ENCODE peak calls at places on chromosomes 16 and 17, in seven cellular contexts. B, X, A, J, P, K and G are unnamed samples.

GRCh38 chr17:75326587-75326955 is 37.3 kb upstream of the SLC25A19 start:
- DNase-seq in B (no peak), X (no peak), A (peak), J (no peak), P (no peak), K (no peak), G (no peak)

GRCh38 chr16:77739493-77739892 is 17.2 kb downstream of the NUDT7 start:
- DNase-seq in B (no peak), X (no peak), A (peak), J (no peak), P (no peak), K (no peak), G (no peak)

GRCh38 chr16:3112058-3112880 is at the start of gene ZNF205:
- DNase-seq in B (no peak), X (peak), A (peak), J (peak), P (peak), K (peak), G (peak)

GRCh38 chr17:82049521-82049971 is 2.1 kb downstream of the RFNG start:
- DNase-seq in B (no peak), X (peak), A (no peak), J (no peak), P (no peak), K (no peak), G (no peak)

GRCh38 chr17:652310-652709 is 62.3 kb downstream of the VPS53 start:
- DNase-seq in B (no peak), X (no peak), A (peak), J (peak), P (no peak), K (no peak), G (no peak)

GRCh38 chr17:62807812-62808575 is at the start of gene MARCHF10:
- DNase-seq in B (peak), X (peak), A (no peak), J (peak), P (no peak), K (peak), G (no peak)

GRCh38 chr17:13074026-13074425 is 56.2 kb upstream of the ELAC2 start:
- DNase-seq in B (no peak), X (no peak), A (peak), J (peak), P (no peak), K (no peak), G (no peak)

GRCh38 chr16:66660422-66661209 is 35.9 kb downstream of the CMTM4 start:
- DNase-seq in B (no peak), X (peak), A (peak), J (peak), P (peak), K (no peak), G (no peak)

GRCh38 chr17:48184721-48185120 is 77.2 kb downstream of the SNX11 start:
- DNase-seq in B (no peak), X (no peak), A (no peak), J (no peak), P (no peak), K (no peak), G (no peak)

GRCh38 chr16:66247516-66248089 is 118.9 kb upstream of the CDH5 start:
- DNase-seq in B (no peak), X (peak), A (peak), J (peak), P (no peak), K (no peak), G (no peak)

GRCh38 chr17:5365831-5366230 is 53.6 kb downstream of the NUP88 start:
- DNase-seq in B (no peak), X (no peak), A (no peak), J (no peak), P (no peak), K (no peak), G (no peak)

GRCh38 chr17:37840576-37840975 is 83.6 kb upstream of the TBC1D3K start:
- DNase-seq in B (no peak), X (no peak), A (no peak), J (no peak), P (no peak), K (no peak), G (no peak)

GRCh38 chr17:73820686-73821448 is 176.6 kb upstream of the SDK2 start:
- DNase-seq in B (no peak), X (no peak), A (no peak), J (peak), P (peak), K (no peak), G (no peak)
- TF ChIP-seq CTCF in B (no peak), X (no peak), A (no peak), J (no peak), P (peak), K (peak), G (peak)

GRCh38 chr16:60241671-60242070 is 1507.6 kb upstream of the GOT2 start:
- DNase-seq in B (no peak), X (no peak), A (no peak), J (no peak), P (no peak), K (no peak), G (no peak)
- TF ChIP-seq CTCF in B (no peak), X (no peak), A (no peak), J (no peak), P (no peak), K (no peak), G (no peak)

DNA sequence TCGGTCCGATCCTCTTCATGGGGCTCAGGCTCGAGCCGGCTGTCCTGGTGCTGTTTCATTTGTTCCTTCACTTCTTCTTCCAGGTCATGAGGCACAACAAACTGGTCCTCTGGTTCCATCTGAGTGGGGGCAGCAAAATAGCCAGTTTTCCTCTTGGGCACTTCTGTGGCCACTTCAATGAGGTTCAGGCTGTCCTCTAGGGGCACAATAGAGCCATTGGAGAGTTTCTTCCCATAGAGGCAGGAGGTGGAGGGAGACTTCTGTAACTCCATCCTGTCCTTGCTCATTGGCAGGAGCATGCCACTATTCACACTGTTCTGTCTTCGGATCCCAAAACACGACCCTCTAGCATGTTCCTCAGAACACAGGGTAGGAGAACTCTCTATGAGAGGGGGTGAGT is 22.9 kb downstream of the MARVELD3 start:
- DNase-seq in B (no peak), X (no peak), A (no peak), J (no peak), P (no peak), K (no peak), G (no peak)
- TF ChIP-seq CTCF in B (peak), X (no peak), A (peak), J (no peak), P (peak), K (peak), G (peak)

DNA sequence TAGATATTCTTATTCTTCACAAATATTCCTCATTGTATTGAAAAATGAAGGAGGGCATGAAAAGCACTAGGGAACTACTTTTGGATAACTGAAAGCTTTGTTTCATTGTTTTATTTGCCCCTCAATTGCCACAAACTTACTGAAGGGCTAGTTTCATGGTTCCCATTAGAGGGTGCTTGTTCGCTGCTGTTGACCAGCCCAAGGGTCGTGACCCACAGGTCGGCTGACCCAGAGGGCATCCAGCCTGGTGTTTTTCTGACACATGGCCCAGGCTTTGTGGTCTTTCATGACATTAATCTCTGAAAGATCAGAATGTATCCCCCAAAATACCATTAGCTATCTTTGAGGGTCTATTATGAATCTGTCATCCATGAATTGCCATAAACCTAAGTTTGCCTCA is 30.0 kb downstream of the DGKE start:
- DNase-seq in B (no peak), X (no peak), A (no peak), J (no peak), P (no peak), K (no peak), G (no peak)
- TF ChIP-seq CTCF in B (no peak), X (no peak), A (no peak), J (no peak), P (no peak), K (no peak), G (no peak)

GRCh38 chr17:33267881-33268548 is 25.1 kb downstream of the ASIC2 start:
- DNase-seq in B (no peak), X (no peak), A (no peak), J (no peak), P (no peak), K (no peak), G (no peak)
- TF ChIP-seq CTCF in B (no peak), X (no peak), A (no peak), J (no peak), P (no peak), K (no peak), G (no peak)

DNA sequence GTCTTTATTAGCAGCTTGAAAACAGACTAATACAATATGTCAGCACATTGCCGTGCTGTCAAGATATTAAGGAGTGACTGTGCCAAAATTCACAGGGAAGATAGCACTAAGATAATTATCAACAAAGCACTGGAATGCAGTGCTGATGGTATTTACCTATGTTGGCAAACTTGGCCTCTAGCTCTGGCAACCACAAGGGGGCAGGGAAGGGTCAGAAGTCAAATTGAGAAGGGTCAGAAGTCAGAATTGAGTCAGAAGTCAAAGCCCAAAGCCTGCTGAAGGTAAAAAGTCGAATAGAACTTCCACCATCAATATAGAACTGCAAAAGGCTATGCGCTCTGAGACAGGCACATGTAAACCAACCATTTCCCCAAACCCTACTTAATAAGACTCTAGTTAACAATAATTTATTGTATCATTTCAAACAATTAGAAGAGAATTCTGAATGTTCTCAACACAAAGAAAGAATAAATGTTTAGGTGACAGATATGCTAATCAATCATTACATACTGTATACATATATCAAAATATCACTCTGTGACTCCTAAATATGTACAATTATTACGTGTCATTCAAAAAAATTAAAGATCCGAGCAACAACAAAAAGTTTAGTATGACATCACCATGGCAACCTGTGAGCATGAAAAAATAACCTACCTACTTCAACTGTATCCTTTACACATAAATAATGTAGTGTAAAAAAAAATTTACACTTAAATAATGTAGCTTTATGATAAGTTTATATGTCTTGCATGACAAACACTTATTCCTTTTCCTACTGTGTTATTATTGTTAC is 916.1 kb downstream of the KCNJ2 start:
- DNase-seq in B (peak), X (no peak), A (no peak), J (no peak), P (peak), K (peak), G (no peak)
- TF ChIP-seq CTCF in B (no peak), X (no peak), A (no peak), J (no peak), P (peak), K (peak), G (peak)

DNA sequence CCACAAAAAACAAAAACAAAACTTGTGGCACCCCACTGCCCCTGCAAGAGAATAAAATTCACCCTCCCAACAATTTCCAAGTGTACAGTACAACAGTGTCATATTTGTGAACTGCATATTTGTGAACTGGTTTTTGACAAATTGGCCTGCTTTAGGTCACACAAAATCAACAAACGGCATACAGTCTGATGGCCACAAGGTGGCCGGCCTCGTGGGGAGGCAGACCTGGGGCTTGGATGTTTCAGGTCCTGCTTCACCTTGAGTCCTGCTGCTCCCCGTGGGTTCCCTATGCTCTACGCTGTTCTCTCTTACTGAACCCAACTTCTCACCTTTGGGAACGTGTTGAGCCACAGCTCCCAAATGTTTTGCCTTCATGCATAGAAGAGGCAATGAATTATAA is 102.2 kb downstream of the CDK5R1 start:
- DNase-seq in B (no peak), X (no peak), A (no peak), J (no peak), P (no peak), K (no peak), G (no peak)
- TF ChIP-seq CTCF in B (no peak), X (no peak), A (no peak), J (no peak), P (peak), K (peak), G (peak)

GRCh38 chr17:44623070-44623725 is 33.1 kb upstream of the MEIOC start:
- DNase-seq in B (no peak), X (no peak), A (no peak), J (no peak), P (no peak), K (no peak), G (no peak)
- TF ChIP-seq CTCF in B (no peak), X (no peak), A (no peak), J (no peak), P (no peak), K (no peak), G (no peak)

GRCh38 chr17:47099987-47100711 is 88.9 kb downstream of the CDC27 start:
- DNase-seq in B (peak), X (peak), A (peak), J (peak), P (peak), K (peak), G (peak)

GRCh38 chr17:47096343-47096742 is 92.8 kb downstream of the CDC27 start:
- DNase-seq in B (no peak), X (no peak), A (no peak), J (no peak), P (no peak), K (no peak), G (no peak)

GRCh38 chr17:47099451-47099986 is 89.6 kb downstream of the CDC27 start:
- DNase-seq in B (no peak), X (no peak), A (no peak), J (no peak), P (no peak), K (no peak), G (no peak)

DNA sequence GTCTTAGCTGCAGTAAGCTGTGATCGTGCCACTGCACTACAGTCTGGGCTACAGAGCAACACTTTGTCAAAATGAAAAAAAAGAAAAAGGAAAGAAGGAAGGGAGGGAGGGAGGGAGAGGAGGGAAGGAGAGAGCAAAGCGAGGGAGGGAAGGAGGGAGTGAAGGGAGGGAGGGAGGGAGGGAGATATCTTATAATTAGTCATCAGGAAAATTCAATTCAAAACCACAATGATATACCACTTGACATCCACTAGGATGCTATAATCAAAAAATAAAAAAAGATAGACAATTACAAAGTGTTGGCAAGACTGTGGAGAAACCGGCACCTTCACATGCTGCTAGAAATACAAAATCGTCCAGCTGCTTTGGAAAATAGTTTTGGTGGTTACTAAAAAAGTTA is 93.8 kb downstream of the CDC27 start:
- DNase-seq in B (no peak), X (no peak), A (no peak), J (no peak), P (no peak), K (no peak), G (no peak)
- TF ChIP-seq CTCF in B (no peak), X (no peak), A (no peak), J (no peak), P (no peak), K (no peak), G (no peak)

DNA sequence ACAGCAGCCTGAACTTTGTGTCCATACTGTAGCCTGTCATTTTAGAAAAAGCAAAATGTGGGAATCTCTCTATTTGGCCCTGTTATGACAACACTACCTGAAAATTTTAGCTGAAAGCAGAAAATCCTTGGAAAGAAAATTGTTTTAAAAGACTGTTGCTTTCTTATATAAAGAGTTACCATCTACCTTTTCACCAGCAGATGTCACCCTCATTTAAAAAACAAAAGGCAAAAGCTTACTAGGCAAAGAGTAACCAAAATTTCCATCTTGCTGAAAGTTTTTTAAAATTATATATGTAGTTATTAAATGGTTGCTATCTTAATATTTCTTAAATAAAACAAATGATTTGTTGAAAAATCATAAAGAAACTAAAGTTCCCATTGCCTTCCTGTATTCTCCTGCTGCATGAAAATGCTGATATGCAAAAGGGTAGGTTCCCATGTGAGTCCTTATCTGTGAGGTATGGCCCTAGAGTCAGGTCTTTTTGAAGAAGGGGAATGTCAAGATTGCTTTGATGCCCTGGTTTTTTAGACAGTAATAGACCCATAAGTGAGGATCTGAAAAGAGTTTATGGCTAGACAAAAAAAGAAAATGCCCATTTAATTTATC is 61.0 kb downstream of the TNRC6C start:
- DNase-seq in B (no peak), X (no peak), A (peak), J (no peak), P (no peak), K (no peak), G (no peak)
- TF ChIP-seq CTCF in B (no peak), X (peak), A (peak), J (no peak), P (peak), K (peak), G (peak)